ENCODE peak calls at places on chromosome 22, in six cellular contexts. A, T, X, K, V and G are unnamed samples.
A peak's percentile ranks its signal among the peaks of the same experiment; 100 is the strongest.

GRCh38 chr22:47245286-47245685 is 482.8 kb downstream of the TBC1D22A start:
- ATAC-seq in A (no peak), T (no peak), X (no peak), K (no peak), V (no peak), G (no peak)

GRCh38 chr22:46514592-46515207 is 22.7 kb downstream of the CELSR1 start:
- ATAC-seq in A (peak; percentile 7), T (no peak), X (peak; percentile 14), K (no peak), V (peak; percentile 45), G (no peak)

GRCh38 chr22:50683086-50683993 is 10.7 kb downstream of the SHANK3 start:
- ATAC-seq in A (no peak), T (no peak), X (no peak), K (no peak), V (no peak), G (no peak)

GRCh38 chr22:24427500-24428164 is at the start of gene ADORA2A:
- ATAC-seq in A (no peak), T (peak; percentile 81), X (no peak), K (no peak), V (no peak), G (no peak)

GRCh38 chr22:24768537-24769374 is 5.8 kb downstream of the PIWIL3 start:
- ATAC-seq in A (peak; percentile 84), T (peak; percentile 48), X (peak; percentile 98), K (peak; percentile 82), V (peak; percentile 77), G (peak; percentile 83)

GRCh38 chr22:24333301-24333700 is 62.7 kb downstream of the SPECC1L start:
- ATAC-seq in A (no peak), T (no peak), X (no peak), K (no peak), V (no peak), G (no peak)

GRCh38 chr22:19174106-19175025 is 4.2 kb downstream of the SLC25A1 start:
- ATAC-seq in A (no peak), T (no peak), X (no peak), K (peak; percentile 9), V (peak; percentile 1), G (no peak)

GRCh38 chr22:23836281-23836680 is 2.5 kb downstream of the DERL3 start:
- ATAC-seq in A (no peak), T (no peak), X (no peak), K (no peak), V (no peak), G (no peak)

GRCh38 chr22:33315954-33316353 is 257.8 kb upstream of the SYN3 start:
- ATAC-seq in A (no peak), T (no peak), X (no peak), K (no peak), V (no peak), G (no peak)